ENCODE peak calls at places on chromosomes 16 and 17, in five cellular contexts. J, S, M, V and G are unnamed samples.

GRCh38 chr16:89093602-89094251 is at the start of gene ACSF3:
- DNase-seq in M (peak), S (peak), J (no peak), V (peak), G (peak)

GRCh38 chr17:34015253-34015652 is 239.8 kb upstream of the CCL2 start:
- DNase-seq in V (no peak), S (no peak), J (no peak), M (no peak), G (no peak)

GRCh38 chr16:1631230-1631629 is 19.1 kb downstream of the CRAMP1 start:
- DNase-seq in M (no peak), V (no peak), J (no peak), S (no peak), G (no peak)

GRCh38 chr16:15739940-15740339 is 89.9 kb downstream of the NDE1 start:
- DNase-seq in V (no peak), S (no peak), M (no peak), J (no peak), G (no peak)

GRCh38 chr16:70738083-70738977 is 52.5 kb upstream of the MTSS2 start:
- DNase-seq in J (no peak), M (peak), S (peak), V (peak), G (peak)

GRCh38 chr17:12546983-12547382 is 118.7 kb upstream of the MYOCD start:
- DNase-seq in J (no peak), S (no peak), V (no peak), M (no peak), G (no peak)

GRCh38 chr16:57764341-57765159 is 29.0 kb downstream of the KATNB1 start:
- DNase-seq in J (no peak), S (no peak), V (peak), M (peak), G (peak)

GRCh38 chr16:88333645-88334516 is 48.9 kb upstream of the ZNF469 start:
- DNase-seq in S (no peak), J (no peak), V (no peak), M (peak), G (no peak)

GRCh38 chr17:15926039-15926740 is 18.7 kb upstream of the ADORA2B start:
- DNase-seq in J (no peak), S (no peak), V (no peak), M (no peak), G (peak)

GRCh38 chr17:19248923-19249574 is 11.9 kb downstream of the EPN2 start:
- DNase-seq in J (no peak), V (peak), S (no peak), M (peak), G (peak)

GRCh38 chr17:65588194-65588808 is 26.9 kb upstream of the AXIN2 start:
- DNase-seq in J (no peak), V (no peak), S (no peak), M (no peak), G (no peak)

GRCh38 chr17:14630025-14630424 is 329.1 kb downstream of the HS3ST3B1 start:
- DNase-seq in V (no peak), S (no peak), J (no peak), M (no peak), G (no peak)

GRCh38 chr17:61867033-61867432 is 3.7 kb upstream of the BRIP1 start:
- DNase-seq in J (no peak), M (no peak), S (no peak), V (no peak), G (no peak)

GRCh38 chr17:61286449-61286848 is 113.2 kb upstream of the TBX2 start:
- DNase-seq in J (no peak), S (no peak), M (no peak), V (no peak), G (no peak)

GRCh38 chr16:72191551-72191950 is 19.6 kb upstream of the PMFBP1 start:
- DNase-seq in V (no peak), S (no peak), M (peak), J (no peak), G (no peak)

GRCh38 chr16:28324235-28324886 is 32.0 kb downstream of the SBK1 start:
- DNase-seq in S (no peak), M (no peak), V (no peak), J (no peak), G (no peak)